ENCODE peak calls at places on chromosome 15, in seven cellular contexts. R, D, Q, I, J, V and O are unnamed samples.

GRCh38 chr15:32778391-32779176 is 60.8 kb downstream of the GREM1 start:
- DNase-seq in J (no peak), V (no peak), Q (no peak), D (no peak), R (no peak), I (no peak), O (no peak)

GRCh38 chr15:98555173-98555515 is 93.2 kb upstream of the IGF1R start:
- DNase-seq in J (no peak), D (no peak), I (no peak), V (no peak), Q (no peak), R (no peak), O (no peak)

GRCh38 chr15:73287019-73287418 is 81.7 kb downstream of the HCN4 start:
- DNase-seq in J (no peak), I (no peak), R (no peak), D (no peak), V (no peak), Q (no peak), O (no peak)

GRCh38 chr15:60935130-60935529 is 294.0 kb downstream of the RORA start:
- DNase-seq in D (no peak), J (no peak), Q (peak), V (no peak), R (no peak), I (no peak), O (peak)

GRCh38 chr15:87369269-87369668 is 887.3 kb downstream of the NTRK3 start:
- DNase-seq in Q (no peak), I (peak), R (no peak), V (no peak), D (peak), J (no peak), O (no peak)

GRCh38 chr15:43347114-43347513 is 16.7 kb upstream of the LCMT2 start:
- DNase-seq in D (no peak), I (no peak), V (no peak), Q (no peak), R (no peak), J (no peak), O (no peak)

GRCh38 chr15:74960995-74961588 is 4.5 kb upstream of the RPP25 start:
- DNase-seq in I (peak), J (peak), R (no peak), Q (no peak), V (no peak), D (no peak), O (no peak)

GRCh38 chr15:62824111-62824737 is 218.3 kb upstream of the TPM1 start:
- DNase-seq in Q (no peak), J (no peak), V (no peak), I (peak), D (peak), R (no peak), O (no peak)

GRCh38 chr15:62094398-62094797 is 27.6 kb downstream of the C2CD4A start:
- DNase-seq in D (no peak), I (no peak), J (no peak), R (no peak), V (no peak), Q (no peak), O (no peak)

GRCh38 chr15:61621146-61621545 is 392.0 kb upstream of the RORA start:
- DNase-seq in J (peak), I (no peak), R (peak), Q (peak), D (peak), V (no peak), O (peak)

GRCh38 chr15:85149460-85150129 is 167.9 kb downstream of the PDE8A start:
- DNase-seq in I (no peak), R (no peak), V (no peak), Q (no peak), J (no peak), D (no peak), O (no peak)

GRCh38 chr15:62107561-62108110 is 40.9 kb downstream of the C2CD4A start:
- DNase-seq in D (no peak), Q (no peak), I (peak), V (no peak), J (peak), R (no peak), O (no peak)

GRCh38 chr15:82650046-82650670 is 3.0 kb upstream of the CPEB1 start:
- DNase-seq in V (no peak), I (no peak), Q (no peak), R (no peak), J (no peak), D (no peak), O (no peak)

GRCh38 chr15:63469190-63469589 is 35.2 kb upstream of the USP3 start:
- DNase-seq in Q (no peak), I (no peak), D (no peak), J (no peak), R (no peak), V (no peak), O (no peak)

GRCh38 chr15:75673426-75674247 is 25.9 kb downstream of the SNX33 start:
- DNase-seq in I (peak), V (no peak), R (peak), D (peak), Q (peak), J (no peak), O (no peak)

GRCh38 chr15:57452090-57452754 is 75.9 kb downstream of the CGNL1 start:
- DNase-seq in V (no peak), I (no peak), J (no peak), Q (no peak), D (no peak), R (no peak), O (no peak)

GRCh38 chr15:58606577-58607080 is 142.9 kb downstream of the ADAM10 start:
- DNase-seq in J (peak), D (no peak), V (no peak), I (no peak), Q (no peak), R (no peak), O (no peak)

GRCh38 chr15:70248116-70249025 is 150.7 kb upstream of the TLE3 start:
- DNase-seq in V (no peak), D (no peak), R (no peak), J (peak), Q (no peak), I (no peak), O (no peak)

GRCh38 chr15:94002026-94002425 is 229.3 kb upstream of the MCTP2 start:
- DNase-seq in Q (no peak), V (no peak), I (no peak), D (no peak), R (no peak), J (no peak), O (no peak)

GRCh38 chr15:78767331-78767951 is 43.8 kb downstream of the ADAMTS7 start:
- DNase-seq in Q (no peak), D (no peak), J (peak), V (no peak), R (no peak), I (no peak), O (no peak)

GRCh38 chr15:66220587-66220986 is 33.0 kb downstream of the MEGF11 start:
- DNase-seq in Q (no peak), I (no peak), R (no peak), D (no peak), J (no peak), V (no peak), O (no peak)

GRCh38 chr15:38217788-38218609 is 34.6 kb upstream of the SPRED1 start:
- DNase-seq in D (no peak), I (no peak), V (no peak), Q (no peak), J (peak), R (no peak), O (no peak)

GRCh38 chr15:38699633-38700230 is 135.1 kb upstream of the RASGRP1 start:
- DNase-seq in D (peak), J (peak), V (peak), Q (peak), I (peak), R (peak), O (peak)

GRCh38 chr15:55799287-55800212 is 56.6 kb upstream of the PRTG start:
- DNase-seq in Q (peak), I (peak), R (peak), V (peak), J (peak), D (peak), O (no peak)

GRCh38 chr15:29612096-29612495 is 210.2 kb downstream of the TJP1 start:
- DNase-seq in D (peak), R (peak), V (no peak), I (peak), Q (no peak), J (no peak), O (no peak)

GRCh38 chr15:39455502-39455991 is 125.3 kb upstream of the THBS1 start:
- DNase-seq in V (no peak), Q (no peak), R (no peak), D (no peak), J (peak), I (peak), O (no peak)

GRCh38 chr15:63565784-63566183 is 31.4 kb upstream of the FBXL22 start:
- DNase-seq in D (no peak), I (no peak), J (no peak), Q (peak), V (no peak), R (no peak), O (no peak)

GRCh38 chr15:50523736-50524318 is 22.6 kb downstream of the USP50 start:
- DNase-seq in V (no peak), I (no peak), Q (peak), D (no peak), R (no peak), J (no peak), O (no peak)

GRCh38 chr15:40929730-40930429 is 740 bp downstream of the DLL4 start:
- DNase-seq in J (peak), V (no peak), R (peak), Q (no peak), I (peak), D (no peak), O (no peak)

GRCh38 chr15:44727462-44728231 is 8.7 kb upstream of the TRIM69 start:
- DNase-seq in I (no peak), V (no peak), Q (no peak), D (no peak), R (no peak), J (no peak), O (no peak)